ENCODE peak calls at places on chromosome 13, in seven cellular contexts. S is HCT116, M is SK-N-SH, H is GM12878, W is H1, Z is K562, R is HepG2. L is an unnamed sample.

GRCh38 chr13:77521595-77522367 is 13.7 kb upstream of the SCEL start:
- DNase-seq in Z (no peak), W (no peak), S (no peak), R (no peak), M (no peak), H (no peak), L (no peak)

GRCh38 chr13:111322916-111323331 is 2.5 kb downstream of the TEX29 start:
- DNase-seq in S (no peak), M (no peak), R (no peak), H (no peak), W (no peak), Z (no peak), L (no peak)

GRCh38 chr13:47117268-47117667 is 220.4 kb upstream of the HTR2A start:
- DNase-seq in W (no peak), R (no peak), H (no peak), S (no peak), Z (no peak), M (no peak), L (no peak)

GRCh38 chr13:22040810-22041364 is 370.0 kb downstream of the FGF9 start:
- DNase-seq in M (no peak), Z (no peak), W (peak), S (no peak), R (no peak), H (no peak), L (no peak)

GRCh38 chr13:80195649-80196048 is 145.3 kb downstream of the SPRY2 start:
- DNase-seq in M (no peak), H (no peak), R (no peak), S (no peak), Z (no peak), W (no peak), L (no peak)

GRCh38 chr13:20401958-20402856 is 123.5 kb downstream of the CRYL1 start:
- DNase-seq in S (no peak), R (no peak), H (no peak), M (no peak), W (no peak), Z (no peak), L (no peak)

GRCh38 chr13:91017031-91017668 is 330.3 kb upstream of the MIR17HG start:
- DNase-seq in H (peak), Z (peak), W (peak), S (peak), R (no peak), M (peak), L (peak)

GRCh38 chr13:110319774-110320509 is 12.9 kb downstream of the COL4A2 start:
- DNase-seq in M (no peak), W (no peak), R (no peak), Z (no peak), H (no peak), S (peak), L (no peak)

GRCh38 chr13:112215871-112216270 is 148.9 kb downstream of the SOX1 start:
- DNase-seq in R (no peak), S (no peak), M (no peak), W (no peak), H (no peak), Z (no peak), L (no peak)

GRCh38 chr13:106911602-106912001 is 343.7 kb upstream of the ARGLU1 start:
- DNase-seq in W (no peak), M (no peak), S (no peak), H (no peak), R (no peak), Z (no peak), L (no peak)

GRCh38 chr13:111398196-111398595 is 77.8 kb downstream of the TEX29 start:
- DNase-seq in W (no peak), M (no peak), S (no peak), H (no peak), R (no peak), Z (no peak), L (no peak)

GRCh38 chr13:92355213-92355612 is 871.4 kb upstream of the GPC6 start:
- DNase-seq in W (no peak), S (no peak), Z (peak), R (peak), H (no peak), M (peak), L (no peak)

GRCh38 chr13:49373699-49374098 is 70.2 kb downstream of the CAB39L start:
- DNase-seq in H (no peak), R (peak), M (no peak), W (no peak), S (no peak), Z (no peak), L (no peak)

GRCh38 chr13:42484396-42484795 is 89.6 kb upstream of the TNFSF11 start:
- DNase-seq in W (no peak), Z (no peak), R (no peak), M (no peak), H (no peak), S (no peak), L (no peak)

GRCh38 chr13:31968473-31968872 is 63.1 kb upstream of the FRY start:
- DNase-seq in R (no peak), S (no peak), M (no peak), W (no peak), H (no peak), Z (no peak), L (no peak)

GRCh38 chr13:50596776-50597203 is 246.7 kb downstream of the DLEU7 start:
- DNase-seq in H (no peak), R (peak), S (no peak), Z (no peak), W (no peak), M (peak), L (no peak)

GRCh38 chr13:93296584-93296983 is 70.0 kb downstream of the GPC6 start:
- DNase-seq in H (no peak), Z (no peak), R (no peak), M (no peak), W (no peak), S (no peak), L (no peak)

GRCh38 chr13:110529522-110530311 is 31.8 kb downstream of the RAB20 start:
- DNase-seq in H (no peak), S (no peak), R (no peak), Z (no peak), M (no peak), W (no peak), L (no peak)

GRCh38 chr13:31521466-31521865 is 217.9 kb upstream of the RXFP2 start:
- DNase-seq in Z (no peak), M (no peak), H (no peak), R (no peak), S (no peak), W (no peak), L (no peak)

GRCh38 chr13:21326155-21327030 is 132.7 kb downstream of the ZDHHC20 start:
- DNase-seq in H (no peak), R (no peak), M (peak), S (no peak), Z (no peak), W (peak), L (no peak)

GRCh38 chr13:82634946-82635345 is 1247.3 kb downstream of the SLITRK1 start:
- DNase-seq in Z (no peak), S (no peak), W (no peak), M (no peak), H (no peak), R (no peak), L (no peak)

GRCh38 chr13:53781941-53782340 is 753.3 kb downstream of the OLFM4 start:
- DNase-seq in W (no peak), M (no peak), S (no peak), H (no peak), Z (no peak), R (no peak), L (no peak)

GRCh38 chr13:39095500-39095899 is 57.2 kb downstream of the NHLRC3 start:
- DNase-seq in Z (no peak), M (no peak), R (no peak), H (no peak), W (no peak), S (no peak), L (no peak)

GRCh38 chr13:79533781-79534400 is 52.9 kb downstream of the NDFIP2 start:
- DNase-seq in M (no peak), S (no peak), R (no peak), H (no peak), W (no peak), Z (no peak), L (no peak)

GRCh38 chr13:111912991-111913781 is 153.8 kb upstream of the SOX1 start:
- DNase-seq in S (no peak), R (no peak), H (no peak), M (no peak), W (peak), Z (no peak), L (no peak)

GRCh38 chr13:70249332-70250064 is 141.2 kb upstream of the KLHL1 start:
- DNase-seq in S (peak), R (peak), Z (no peak), W (no peak), M (no peak), H (no peak), L (peak)

GRCh38 chr13:21964686-21965085 is 293.8 kb downstream of the FGF9 start:
- DNase-seq in S (no peak), Z (no peak), M (no peak), H (no peak), W (no peak), R (no peak), L (no peak)

GRCh38 chr13:111491659-111492058 is 171.2 kb downstream of the TEX29 start:
- DNase-seq in R (no peak), M (no peak), H (no peak), W (no peak), Z (no peak), S (no peak), L (no peak)

GRCh38 chr13:89279374-89279773 is 1608.2 kb downstream of the SLITRK5 start:
- DNase-seq in H (no peak), R (no peak), M (no peak), W (no peak), S (no peak), Z (no peak), L (no peak)

GRCh38 chr13:83232626-83233025 is 649.6 kb downstream of the SLITRK1 start:
- DNase-seq in M (no peak), H (no peak), S (no peak), R (no peak), W (no peak), Z (no peak), L (no peak)

GRCh38 chr13:43978688-43979087 is 99.0 kb downstream of the LACC1 start:
- DNase-seq in H (no peak), R (no peak), W (no peak), Z (no peak), M (no peak), S (no peak), L (no peak)

GRCh38 chr13:22175815-22176214 is 504.9 kb downstream of the FGF9 start:
- DNase-seq in H (no peak), Z (peak), W (no peak), R (no peak), S (no peak), M (no peak), L (no peak)

GRCh38 chr13:44267966-44268365 is 105.7 kb upstream of the SERP2 start:
- DNase-seq in Z (no peak), S (no peak), W (no peak), R (no peak), M (no peak), H (no peak), L (no peak)

GRCh38 chr13:99312493-99312883 is 5.3 kb upstream of the GPR183 start:
- DNase-seq in S (no peak), H (no peak), W (no peak), R (no peak), M (peak), Z (no peak), L (no peak)

GRCh38 chr13:95564948-95565347 is 12.4 kb downstream of the CLDN10 start:
- DNase-seq in H (no peak), Z (no peak), R (no peak), M (no peak), W (no peak), S (no peak), L (no peak)

GRCh38 chr13:36880961-36881360 is 39.1 kb downstream of the SMAD9 start:
- DNase-seq in Z (no peak), R (no peak), S (no peak), W (no peak), H (no peak), M (no peak), L (no peak)

GRCh38 chr13:50529154-50529882 is 314.2 kb downstream of the DLEU7 start:
- DNase-seq in R (no peak), Z (no peak), M (peak), H (no peak), W (no peak), S (peak), L (no peak)

GRCh38 chr13:96782186-96782585 is 212.1 kb downstream of the OXGR1 start:
- DNase-seq in M (no peak), S (no peak), R (no peak), Z (no peak), W (no peak), H (no peak), L (no peak)

GRCh38 chr13:113954046-113954841 is 19.6 kb downstream of the C13orf46 start:
- DNase-seq in Z (no peak), H (no peak), S (no peak), W (no peak), M (no peak), R (no peak), L (no peak)

DNA sequence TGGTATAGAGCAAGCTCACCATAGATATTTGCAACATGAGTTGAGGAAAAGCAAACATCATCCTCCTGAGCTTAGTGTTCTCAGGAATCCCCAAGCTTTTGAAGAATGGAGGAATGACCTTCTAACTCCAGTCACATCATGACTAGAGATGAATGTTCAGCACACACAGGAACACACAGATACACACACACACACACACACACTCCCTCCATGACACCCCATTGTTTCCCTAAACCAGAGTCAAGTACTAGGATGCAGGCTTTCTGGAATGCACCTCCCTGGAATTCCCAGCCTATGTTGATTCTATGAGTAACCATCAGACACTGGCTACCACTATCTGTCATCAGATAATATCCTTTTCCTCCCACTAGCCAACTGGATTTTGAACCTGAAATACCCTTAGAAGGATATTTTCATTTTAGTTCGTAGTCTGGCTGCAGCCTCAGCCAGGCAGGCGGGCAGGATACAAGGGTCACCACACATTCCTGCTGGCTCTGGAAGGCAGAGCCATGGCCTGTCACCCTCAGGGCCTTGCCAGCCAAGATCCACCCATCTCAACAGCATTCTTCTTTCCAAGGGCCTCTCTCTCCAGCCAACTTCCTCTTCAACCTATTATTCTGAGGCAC is 162.4 kb downstream of the FOXO1 start:
- DNase-seq in H (no peak), M (no peak), Z (no peak), S (no peak), W (no peak), R (peak), L (no peak)
- TF ChIP-seq POLR2AphosphoS5 in H (no peak), M (no peak), Z (no peak), S (no peak), W (no peak), R (no peak), L (no peak)

GRCh38 chr13:108573455-108573854 is 56.0 kb upstream of the MYO16 start:
- DNase-seq in W (no peak), R (no peak), S (no peak), H (no peak), Z (no peak), M (no peak), L (no peak)

GRCh38 chr13:108574856-108575255 is 54.6 kb upstream of the MYO16 start:
- DNase-seq in H (no peak), R (no peak), W (no peak), M (no peak), S (no peak), Z (no peak), L (no peak)

GRCh38 chr13:108575430-108575829 is 54.0 kb upstream of the MYO16 start:
- DNase-seq in W (no peak), S (no peak), Z (no peak), M (no peak), R (no peak), H (peak), L (no peak)

GRCh38 chr13:108572782-108573211 is 56.6 kb upstream of the MYO16 start:
- DNase-seq in Z (peak), R (no peak), H (no peak), W (no peak), M (no peak), S (no peak), L (no peak)
- TF ChIP-seq SIN3A in Z (no peak), R (no peak), H (no peak), W (no peak), M (no peak), S (no peak), L (no peak)

DNA sequence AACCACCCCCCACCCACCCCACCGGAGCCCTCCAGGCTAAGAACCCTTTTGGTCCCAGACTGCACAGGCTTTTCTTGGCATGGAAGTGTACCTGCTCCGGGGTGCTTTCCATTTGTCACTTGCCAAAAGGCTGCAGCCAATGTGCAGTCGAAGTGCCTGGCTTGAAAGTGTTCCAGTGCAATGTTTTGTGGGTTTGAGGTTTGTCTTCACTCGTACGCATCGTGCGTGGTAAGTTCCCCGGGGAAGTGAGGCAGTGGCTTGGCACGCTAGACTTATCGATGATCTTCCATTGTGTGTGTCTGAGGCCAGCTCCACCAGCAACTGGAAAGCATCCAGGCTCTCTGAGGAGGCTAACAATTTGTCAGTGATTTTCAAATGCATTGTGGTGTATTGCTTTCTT is 194.3 kb downstream of the TDRD3 start:
- DNase-seq in W (no peak), Z (no peak), S (no peak), R (no peak), H (no peak), M (no peak), L (no peak)
- TF ChIP-seq POLR2AphosphoS5 in W (no peak), Z (no peak), S (no peak), R (no peak), H (no peak), M (no peak), L (no peak)

GRCh38 chr13:109088101-109088500 is 458.7 kb downstream of the MYO16 start:
- DNase-seq in H (no peak), S (no peak), M (no peak), R (no peak), Z (no peak), W (no peak), L (no peak)
- TF ChIP-seq SIN3A in H (no peak), S (no peak), M (no peak), R (no peak), Z (no peak), W (no peak), L (no peak)

DNA sequence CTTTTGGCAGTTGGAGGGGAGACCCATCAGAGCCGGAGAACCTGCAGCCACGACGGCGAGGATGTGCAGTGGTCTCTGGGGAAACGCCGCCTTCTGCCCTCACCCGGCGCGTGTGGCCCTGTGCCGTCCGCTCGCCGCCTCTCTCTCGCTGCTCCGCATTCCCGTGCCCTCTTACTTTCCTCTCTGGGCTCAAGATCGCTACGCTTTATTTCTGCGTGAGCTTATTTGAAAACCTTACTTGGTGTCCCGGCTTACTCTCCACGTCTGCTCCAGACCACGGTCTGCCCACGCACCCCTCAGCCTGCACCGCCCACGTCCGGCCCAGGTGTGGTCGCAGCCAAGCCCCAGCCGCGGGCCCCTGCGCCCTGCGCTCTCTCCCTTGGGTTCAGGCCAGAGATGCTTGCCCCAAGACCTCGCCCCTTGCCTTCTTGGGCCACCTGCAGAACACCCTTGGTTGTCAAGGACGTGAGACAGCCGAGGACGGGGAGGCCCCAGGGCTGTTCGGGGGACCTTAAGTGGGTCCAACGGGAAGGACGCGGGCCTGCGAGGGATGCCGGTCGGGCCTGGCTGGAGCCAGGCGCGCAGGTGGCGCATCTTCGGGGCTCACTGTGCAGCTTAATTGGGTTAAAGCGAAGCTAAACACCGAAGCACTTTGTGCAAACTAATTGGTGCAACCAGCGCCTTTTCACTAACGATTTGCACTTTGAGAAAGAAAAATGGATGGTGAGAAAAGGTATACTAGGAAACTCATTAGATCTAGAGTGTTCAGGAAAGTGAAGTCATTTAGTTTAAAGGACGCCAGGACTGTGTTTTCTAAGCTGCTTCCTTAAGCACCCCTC is 2.1 kb upstream of the MAB21L1 start:
- DNase-seq in Z (no peak), M (peak), W (peak), H (no peak), R (no peak), S (no peak), L (no peak)
- TF ChIP-seq POLR2AphosphoS5 in Z (no peak), M (peak), W (no peak), H (no peak), R (no peak), S (no peak), L (no peak)

GRCh38 chr13:40403509-40404241 is 262.8 kb downstream of the FOXO1 start:
- DNase-seq in R (no peak), H (no peak), Z (no peak), W (no peak), M (no peak), S (no peak), L (no peak)
- TF ChIP-seq SIN3A in R (no peak), H (no peak), Z (no peak), W (no peak), M (no peak), S (no peak), L (no peak)

DNA sequence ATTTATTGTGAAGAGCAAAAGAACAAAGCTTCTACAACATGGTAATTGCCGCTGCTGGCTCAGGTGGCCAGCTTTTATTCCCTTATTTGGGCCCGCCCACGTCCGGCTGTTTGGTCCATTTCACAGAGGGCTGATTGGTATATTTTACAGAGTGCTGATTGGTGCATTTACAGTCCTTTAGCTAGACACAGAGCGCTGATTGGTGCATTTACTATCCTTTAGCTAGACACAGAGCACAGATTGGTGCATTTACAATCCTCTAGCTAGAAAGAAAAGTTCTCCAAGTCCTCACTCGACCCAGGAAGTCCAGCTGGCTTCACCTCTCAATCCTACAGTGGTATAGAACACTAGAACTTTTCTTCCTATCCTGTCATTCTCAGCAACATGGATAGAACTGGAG is 33.7 kb upstream of the FARP1 start:
- DNase-seq in M (no peak), Z (no peak), S (no peak), H (no peak), W (no peak), R (no peak), L (no peak)
- TF ChIP-seq POLR2AphosphoS5 in M (no peak), Z (no peak), S (no peak), H (no peak), W (no peak), R (no peak), L (no peak)

L was measured in Panc1.